ENCODE peak calls at places on chromosomes 6 and 20, in five cellular contexts. X is DMS153; I is HCEC 1CT; T is activated T-helper 1 cell treated with anti-CD3 and anti-CD28 coated beads, Interleukin-2, amount 50 U/mL, for 16 hours; K is cardiac muscle cell. H is an unnamed sample.

GRCh38 chr20:51216850-51217249 is 193.9 kb upstream of the KCNG1 start:
- DNase-seq in X (no peak), T (no peak), K (no peak), I (no peak), H (no peak)

GRCh38 chr20:4956200-4956810 is 45.0 kb downstream of the SLC23A2 start:
- DNase-seq in T (no peak), I (peak), K (peak), X (no peak), H (no peak)

GRCh38 chr6:142850653-142851434 is 94.1 kb downstream of the HIVEP2 start:
- DNase-seq in K (peak), T (no peak), I (peak), X (no peak), H (no peak)

GRCh38 chr20:58706975-58707681 is 14.5 kb downstream of the NPEPL1 start:
- DNase-seq in X (no peak), I (no peak), T (no peak), K (no peak), H (no peak)

GRCh38 chr6:5962794-5963193 is 43.9 kb downstream of the NRN1 start:
- DNase-seq in X (no peak), T (no peak), I (no peak), K (no peak), H (no peak)

GRCh38 chr6:140380371-140381218 is 1006.1 kb upstream of the CITED2 start:
- DNase-seq in T (no peak), K (no peak), X (no peak), I (peak), H (no peak)

GRCh38 chr6:112694986-112695385 is 347.9 kb downstream of the RFPL4B start:
- DNase-seq in I (no peak), K (no peak), T (no peak), X (peak), H (no peak)

GRCh38 chr6:153167026-153167891 is 36.2 kb upstream of the RGS17 start:
- DNase-seq in I (peak), T (no peak), X (no peak), K (no peak), H (no peak)

GRCh38 chr20:4299773-4300172 is 284.4 kb upstream of the RNF24 start:
- DNase-seq in K (no peak), I (peak), X (no peak), T (no peak), H (no peak)

GRCh38 chr6:12472601-12473038 is 182.5 kb downstream of the EDN1 start:
- DNase-seq in I (peak), X (no peak), K (no peak), T (no peak), H (no peak)

GRCh38 chr6:27650620-27651370 is 177.9 kb upstream of the ZNF184 start:
- DNase-seq in X (peak), T (no peak), I (peak), K (peak), H (no peak)

GRCh38 chr6:113654396-113654795 is 202.7 kb upstream of the MARCKS start:
- DNase-seq in K (no peak), X (no peak), T (no peak), I (no peak), H (no peak)

GRCh38 chr6:16238658-16239089 is 287 bp downstream of the GMPR start:
- DNase-seq in X (no peak), T (no peak), K (no peak), I (no peak), H (no peak)

GRCh38 chr20:56759741-56760278 is 130.7 kb downstream of the TFAP2C start:
- DNase-seq in X (no peak), T (no peak), I (no peak), K (no peak), H (no peak)

GRCh38 chr6:39426057-39426592 is 103.6 kb upstream of the KCNK16 start:
- DNase-seq in X (no peak), I (no peak), T (no peak), K (no peak), H (no peak)

GRCh38 chr6:33695451-33695855 is 16.0 kb downstream of the UQCC2 start:
- DNase-seq in X (no peak), I (no peak), T (no peak), K (no peak), H (no peak)

GRCh38 chr6:126312013-126312665 is 27.8 kb upstream of the CENPW start:
- DNase-seq in I (peak), X (no peak), T (no peak), K (no peak), H (no peak)

GRCh38 chr6:47376930-47377329 is 67.2 kb upstream of the TNFRSF21 start:
- DNase-seq in K (no peak), T (no peak), X (no peak), I (no peak), H (no peak)

GRCh38 chr20:13883425-13883824 is 98.6 kb downstream of the NDUFAF5 start:
- DNase-seq in T (no peak), K (no peak), X (no peak), I (no peak), H (no peak)

GRCh38 chr6:53730767-53731166 is 64.0 kb upstream of the LRRC1 start:
- DNase-seq in X (no peak), K (no peak), I (no peak), T (no peak), H (no peak)

GRCh38 chr6:43875849-43876572 is 106.0 kb downstream of the VEGFA start:
- DNase-seq in I (no peak), K (no peak), X (no peak), T (no peak), H (no peak)

GRCh38 chr6:150537893-150538292 is 61.8 kb upstream of the PLEKHG1 start:
- DNase-seq in I (no peak), X (no peak), T (no peak), K (no peak), H (no peak)

GRCh38 chr20:39066464-39066863 is 104.3 kb downstream of the DHX35 start:
- DNase-seq in X (no peak), T (no peak), K (peak), I (no peak), H (no peak)

GRCh38 chr6:151999194-151999593 is 191.7 kb downstream of the ESR1 start:
- DNase-seq in K (no peak), T (no peak), X (no peak), I (no peak), H (no peak)

GRCh38 chr20:40741507-40742106 is 52.6 kb upstream of the MAFB start:
- DNase-seq in X (no peak), I (peak), T (no peak), K (peak), H (peak)

GRCh38 chr20:57960803-57961575 is 251.2 kb upstream of the PMEPA1 start:
- DNase-seq in X (peak), I (no peak), K (peak), T (no peak), H (peak)

GRCh38 chr20:14925286-14925685 is 587.9 kb upstream of the FLRT3 start:
- DNase-seq in X (no peak), I (no peak), K (no peak), T (no peak), H (no peak)

GRCh38 chr6:5671604-5672559 is 334.8 kb downstream of the NRN1 start:
- DNase-seq in T (no peak), X (no peak), I (no peak), K (no peak), H (no peak)

GRCh38 chr6:41462980-41463930 is 82.9 kb upstream of the FOXP4 start:
- DNase-seq in X (no peak), T (no peak), I (peak), K (peak), H (no peak)

H was measured in LNCaP clone FGC.